ENCODE peak calls at places on chromosomes 4 and X, in four cellular contexts. One of them, this sample, is unnamed.

GRCh38 chr4:75733369-75733768 is 9.0 kb downstream of the USO1 start:
- DNase-seq in suprapubic skin: no peak
- DNase-seq in heart right ventricle: no peak
- DNase-seq in HCT116: no peak
- DNase-seq in this sample: no peak

GRCh38 chrX:138986235-138986634 is 274.7 kb upstream of the FGF13 start:
- DNase-seq in heart right ventricle: no peak
- DNase-seq in suprapubic skin: no peak
- DNase-seq in HCT116: no peak
- DNase-seq in this sample: no peak

GRCh38 chr4:66694716-66695115 is 850.6 kb downstream of the CENPC start:
- DNase-seq in HCT116: no peak
- DNase-seq in suprapubic skin: no peak
- DNase-seq in heart right ventricle: no peak
- DNase-seq in this sample: no peak

GRCh38 chr4:13928214-13928613 is 300.7 kb upstream of the BOD1L1 start:
- DNase-seq in HCT116: no peak
- DNase-seq in heart right ventricle: no peak
- DNase-seq in suprapubic skin: no peak
- DNase-seq in this sample: no peak

GRCh38 chrX:150508461-150509367 is 59.7 kb upstream of the MTM1 start:
- DNase-seq in heart right ventricle: peak; percentile 56
- DNase-seq in HCT116: no peak
- DNase-seq in suprapubic skin: no peak
- DNase-seq in this sample: no peak

GRCh38 chrX:27619459-27619858 is 29.3 kb downstream of the DCAF8L2 start:
- DNase-seq in HCT116: no peak
- DNase-seq in heart right ventricle: no peak
- DNase-seq in suprapubic skin: no peak
- DNase-seq in this sample: no peak

GRCh38 chrX:24838624-24839023 is 144.9 kb downstream of the POLA1 start:
- DNase-seq in HCT116: no peak
- DNase-seq in heart right ventricle: no peak
- DNase-seq in suprapubic skin: no peak
- DNase-seq in this sample: no peak

GRCh38 chr4:1026115-1026514 is 14.7 kb downstream of the FGFRL1 start:
- DNase-seq in heart right ventricle: peak; percentile 56
- DNase-seq in suprapubic skin: no peak
- DNase-seq in HCT116: no peak
- DNase-seq in this sample: no peak

GRCh38 chrX:115563633-115564182 is 2.7 kb downstream of the PLS3 start:
- DNase-seq in suprapubic skin: no peak
- DNase-seq in heart right ventricle: no peak
- DNase-seq in HCT116: no peak
- DNase-seq in this sample: no peak

GRCh38 chr4:81504685-81505598 is 33.2 kb upstream of the RASGEF1B start:
- DNase-seq in HCT116: no peak
- DNase-seq in heart right ventricle: peak; percentile 48
- DNase-seq in suprapubic skin: peak; percentile 87
- DNase-seq in this sample: peak; percentile 55

GRCh38 chr4:84279678-84280077 is 219.4 kb downstream of the NKX6-1 start:
- DNase-seq in suprapubic skin: no peak
- DNase-seq in HCT116: no peak
- DNase-seq in heart right ventricle: no peak
- DNase-seq in this sample: no peak

GRCh38 chr4:6938237-6938636 is 28.6 kb downstream of the TBC1D14 start:
- DNase-seq in suprapubic skin: no peak
- DNase-seq in HCT116: no peak
- DNase-seq in heart right ventricle: peak; percentile 45
- DNase-seq in this sample: no peak

GRCh38 chr4:6668391-6668790 is 25.3 kb upstream of the S100P start:
- DNase-seq in heart right ventricle: no peak
- DNase-seq in suprapubic skin: no peak
- DNase-seq in HCT116: no peak
- DNase-seq in this sample: no peak

GRCh38 chr4:145587088-145587487 is 32.1 kb upstream of the MMAA start:
- DNase-seq in heart right ventricle: no peak
- DNase-seq in suprapubic skin: no peak
- DNase-seq in HCT116: no peak
- DNase-seq in this sample: no peak

GRCh38 chr4:34953145-34953799 is 1291.0 kb downstream of the ARAP2 start:
- DNase-seq in suprapubic skin: no peak
- DNase-seq in HCT116: peak; percentile 65
- DNase-seq in heart right ventricle: no peak
- DNase-seq in this sample: no peak
- TF ChIP-seq CTCF in suprapubic skin: no peak
- TF ChIP-seq CTCF in HCT116: peak; percentile 70
- TF ChIP-seq CTCF in heart right ventricle: no peak
- TF ChIP-seq CTCF in this sample: no peak

GRCh38 chr4:158446106-158446505 is 75.6 kb upstream of the RXFP1 start:
- DNase-seq in suprapubic skin: no peak
- DNase-seq in heart right ventricle: no peak
- DNase-seq in HCT116: no peak
- DNase-seq in this sample: no peak

GRCh38 chr4:158443731-158444130 is 78.0 kb upstream of the RXFP1 start:
- DNase-seq in heart right ventricle: no peak
- DNase-seq in HCT116: no peak
- DNase-seq in suprapubic skin: no peak
- DNase-seq in this sample: no peak

GRCh38 chr4:158442736-158443135 is 78.9 kb upstream of the RXFP1 start:
- DNase-seq in suprapubic skin: no peak
- DNase-seq in heart right ventricle: no peak
- DNase-seq in HCT116: no peak
- DNase-seq in this sample: no peak

GRCh38 chr4:158444621-158445020 is 77.1 kb upstream of the RXFP1 start:
- DNase-seq in heart right ventricle: no peak
- DNase-seq in HCT116: no peak
- DNase-seq in suprapubic skin: no peak
- DNase-seq in this sample: no peak
- TF ChIP-seq CTCF in heart right ventricle: no peak
- TF ChIP-seq CTCF in HCT116: no peak
- TF ChIP-seq CTCF in suprapubic skin: no peak
- TF ChIP-seq CTCF in this sample: no peak

DNA sequence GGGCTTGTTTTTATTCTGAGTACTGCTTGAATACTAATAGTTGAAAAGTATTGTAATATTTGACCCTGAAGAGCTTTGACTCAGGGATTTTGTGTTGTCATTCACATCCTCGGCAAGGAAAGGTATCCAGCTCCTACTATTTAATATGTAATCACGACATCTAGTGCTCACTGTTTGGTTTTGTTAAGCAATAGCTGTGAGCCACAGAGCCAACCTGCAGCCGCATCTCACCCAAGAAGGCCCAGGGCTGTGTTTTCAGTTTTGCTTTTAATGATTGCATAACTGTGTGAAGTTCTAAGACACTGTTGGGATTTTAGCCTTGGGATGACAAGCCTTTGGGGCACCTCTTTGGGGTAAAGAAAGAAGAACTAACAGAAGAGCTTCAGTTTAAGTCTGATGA is 158.0 kb downstream of the RELL1 start:
- DNase-seq in HCT116: no peak
- DNase-seq in heart right ventricle: no peak
- DNase-seq in suprapubic skin: no peak
- DNase-seq in this sample: no peak
- TF ChIP-seq CTCF in HCT116: no peak
- TF ChIP-seq CTCF in heart right ventricle: no peak
- TF ChIP-seq CTCF in suprapubic skin: no peak
- TF ChIP-seq CTCF in this sample: no peak

GRCh38 chrX:119579414-119579813 is 5.1 kb downstream of the UBE2A start:
- DNase-seq in heart right ventricle: no peak
- DNase-seq in HCT116: no peak
- DNase-seq in suprapubic skin: no peak
- DNase-seq in this sample: no peak

GRCh38 chrX:119570351-119570835 is 4.0 kb upstream of the UBE2A start:
- DNase-seq in suprapubic skin: no peak
- DNase-seq in heart right ventricle: no peak
- DNase-seq in HCT116: no peak
- DNase-seq in this sample: no peak

GRCh38 chrX:119573840-119574393 is 446 bp upstream of the UBE2A start:
- DNase-seq in heart right ventricle: peak; percentile 12
- DNase-seq in HCT116: peak; percentile 15
- DNase-seq in suprapubic skin: peak; percentile 76
- DNase-seq in this sample: no peak

GRCh38 chrX:119573222-119573621 is 1.1 kb upstream of the UBE2A start:
- DNase-seq in HCT116: no peak
- DNase-seq in suprapubic skin: no peak
- DNase-seq in heart right ventricle: no peak
- DNase-seq in this sample: no peak

GRCh38 chrX:119574394-119575266 is at the start of gene UBE2A:
- DNase-seq in HCT116: peak; percentile 79
- DNase-seq in suprapubic skin: peak; percentile 94
- DNase-seq in heart right ventricle: peak; percentile 90
- DNase-seq in this sample: peak; percentile 83
- TF ChIP-seq CTCF in HCT116: no peak
- TF ChIP-seq CTCF in suprapubic skin: no peak
- TF ChIP-seq CTCF in heart right ventricle: peak; percentile 45
- TF ChIP-seq CTCF in this sample: no peak

GRCh38 chrX:1475881-1476280 is 23.2 kb upstream of the ASMTL start:
- DNase-seq in suprapubic skin: no peak
- DNase-seq in heart right ventricle: no peak
- DNase-seq in HCT116: no peak
- DNase-seq in this sample: peak; percentile 4

GRCh38 chrX:1477801-1478458 is 25.2 kb upstream of the ASMTL start:
- DNase-seq in HCT116: no peak
- DNase-seq in heart right ventricle: no peak
- DNase-seq in suprapubic skin: no peak
- DNase-seq in this sample: peak; percentile 12

GRCh38 chrX:1480082-1480785 is 27.5 kb upstream of the ASMTL start:
- DNase-seq in heart right ventricle: no peak
- DNase-seq in suprapubic skin: no peak
- DNase-seq in HCT116: no peak
- DNase-seq in this sample: peak; percentile 13

GRCh38 chrX:1476682-1477081 is 24.0 kb upstream of the ASMTL start:
- DNase-seq in heart right ventricle: no peak
- DNase-seq in HCT116: no peak
- DNase-seq in suprapubic skin: no peak
- DNase-seq in this sample: peak; percentile 2

GRCh38 chrX:1477229-1477628 is 24.5 kb upstream of the ASMTL start:
- DNase-seq in heart right ventricle: no peak
- DNase-seq in suprapubic skin: no peak
- DNase-seq in HCT116: no peak
- DNase-seq in this sample: no peak
- TF ChIP-seq CTCF in heart right ventricle: no peak
- TF ChIP-seq CTCF in suprapubic skin: no peak
- TF ChIP-seq CTCF in HCT116: no peak
- TF ChIP-seq CTCF in this sample: no peak

This sample was measured in natural killer cell.